ENCODE peak calls at places on chromosomes 6 and 20, in nine cellular contexts. One of them, this sample, is unnamed.
A peak's percentile ranks its signal among the peaks of the same experiment; 100 is the strongest.

GRCh38 chr6:144286503-144287393 is 1.6 kb downstream of the UTRN start:
- DNase-seq in CD4-positive, alpha-beta T cell: peak; percentile 7
- DNase-seq in right atrium auricular region: peak; percentile 80
- DNase-seq in coronary artery: peak; percentile 84
- DNase-seq in esophagus squamous epithelium: no peak
- DNase-seq in heart left ventricle: peak; percentile 75
- DNase-seq in WTC11: peak; percentile 85
- DNase-seq in thoracic aorta: peak; percentile 21
- DNase-seq in BE2C: no peak
- DNase-seq in this sample: peak; percentile 80

GRCh38 chr6:130997061-130997753 is 65.8 kb downstream of the EPB41L2 start:
- DNase-seq in CD4-positive, alpha-beta T cell: no peak
- DNase-seq in right atrium auricular region: no peak
- DNase-seq in coronary artery: no peak
- DNase-seq in esophagus squamous epithelium: no peak
- DNase-seq in heart left ventricle: no peak
- DNase-seq in WTC11: no peak
- DNase-seq in thoracic aorta: no peak
- DNase-seq in BE2C: no peak
- DNase-seq in this sample: no peak

GRCh38 chr6:40376113-40376650 is 211.0 kb downstream of the LRFN2 start:
- DNase-seq in CD4-positive, alpha-beta T cell: no peak
- DNase-seq in right atrium auricular region: no peak
- DNase-seq in coronary artery: no peak
- DNase-seq in esophagus squamous epithelium: no peak
- DNase-seq in heart left ventricle: no peak
- DNase-seq in WTC11: no peak
- DNase-seq in thoracic aorta: no peak
- DNase-seq in BE2C: no peak
- DNase-seq in this sample: peak; percentile 47

GRCh38 chr6:37059344-37060194 is 54.1 kb downstream of the FGD2 start:
- DNase-seq in CD4-positive, alpha-beta T cell: no peak
- DNase-seq in right atrium auricular region: peak; percentile 83
- DNase-seq in coronary artery: no peak
- DNase-seq in esophagus squamous epithelium: no peak
- DNase-seq in heart left ventricle: peak; percentile 40
- DNase-seq in WTC11: peak; percentile 73
- DNase-seq in thoracic aorta: peak; percentile 43
- DNase-seq in BE2C: peak; percentile 70
- DNase-seq in this sample: peak; percentile 98

GRCh38 chr20:18324596-18325089 is 36.3 kb downstream of the ZNF133 start:
- DNase-seq in CD4-positive, alpha-beta T cell: no peak
- DNase-seq in right atrium auricular region: no peak
- DNase-seq in coronary artery: no peak
- DNase-seq in esophagus squamous epithelium: no peak
- DNase-seq in heart left ventricle: no peak
- DNase-seq in WTC11: no peak
- DNase-seq in thoracic aorta: no peak
- DNase-seq in BE2C: no peak
- DNase-seq in this sample: no peak

GRCh38 chr20:25390538-25391528 is at the start of gene ABHD12:
- DNase-seq in CD4-positive, alpha-beta T cell: peak; percentile 90
- DNase-seq in right atrium auricular region: peak; percentile 96
- DNase-seq in coronary artery: peak; percentile 98
- DNase-seq in esophagus squamous epithelium: peak; percentile 63
- DNase-seq in heart left ventricle: peak; percentile 97
- DNase-seq in WTC11: peak; percentile 97
- DNase-seq in thoracic aorta: peak; percentile 85
- DNase-seq in BE2C: peak; percentile 97
- DNase-seq in this sample: peak; percentile 85

GRCh38 chr6:144153260-144153659 is 2.9 kb downstream of the STX11 start:
- DNase-seq in CD4-positive, alpha-beta T cell: no peak
- DNase-seq in right atrium auricular region: no peak
- DNase-seq in coronary artery: no peak
- DNase-seq in esophagus squamous epithelium: no peak
- DNase-seq in heart left ventricle: no peak
- DNase-seq in WTC11: no peak
- DNase-seq in thoracic aorta: no peak
- DNase-seq in BE2C: no peak
- DNase-seq in this sample: no peak

GRCh38 chr6:163577404-163577803 is 162.9 kb downstream of the QKI start:
- DNase-seq in CD4-positive, alpha-beta T cell: no peak
- DNase-seq in right atrium auricular region: no peak
- DNase-seq in coronary artery: no peak
- DNase-seq in esophagus squamous epithelium: no peak
- DNase-seq in heart left ventricle: no peak
- DNase-seq in WTC11: no peak
- DNase-seq in thoracic aorta: no peak
- DNase-seq in BE2C: no peak
- DNase-seq in this sample: no peak

GRCh38 chr6:43838276-43839036 is 68.4 kb downstream of the VEGFA start:
- DNase-seq in CD4-positive, alpha-beta T cell: no peak
- DNase-seq in right atrium auricular region: peak; percentile 83
- DNase-seq in coronary artery: no peak
- DNase-seq in esophagus squamous epithelium: no peak
- DNase-seq in heart left ventricle: peak; percentile 17
- DNase-seq in WTC11: peak; percentile 55
- DNase-seq in thoracic aorta: no peak
- DNase-seq in BE2C: peak; percentile 41
- DNase-seq in this sample: peak; percentile 32

GRCh38 chr6:43220439-43220951 is 8.8 kb downstream of the DNPH1 start:
- DNase-seq in CD4-positive, alpha-beta T cell: no peak
- DNase-seq in right atrium auricular region: no peak
- DNase-seq in coronary artery: peak; percentile 53
- DNase-seq in esophagus squamous epithelium: no peak
- DNase-seq in heart left ventricle: no peak
- DNase-seq in WTC11: no peak
- DNase-seq in thoracic aorta: no peak
- DNase-seq in BE2C: no peak
- DNase-seq in this sample: no peak

GRCh38 chr6:3026811-3027626 is 27.3 kb downstream of the NQO2 start:
- DNase-seq in CD4-positive, alpha-beta T cell: peak; percentile 27
- DNase-seq in right atrium auricular region: no peak
- DNase-seq in coronary artery: no peak
- DNase-seq in esophagus squamous epithelium: no peak
- DNase-seq in heart left ventricle: no peak
- DNase-seq in WTC11: no peak
- DNase-seq in thoracic aorta: no peak
- DNase-seq in BE2C: no peak
- DNase-seq in this sample: no peak

GRCh38 chr6:19465240-19465639 is 371.9 kb upstream of the ID4 start:
- DNase-seq in CD4-positive, alpha-beta T cell: no peak
- DNase-seq in right atrium auricular region: no peak
- DNase-seq in coronary artery: no peak
- DNase-seq in esophagus squamous epithelium: no peak
- DNase-seq in heart left ventricle: no peak
- DNase-seq in WTC11: no peak
- DNase-seq in thoracic aorta: no peak
- DNase-seq in BE2C: no peak
- DNase-seq in this sample: no peak

GRCh38 chr6:147099974-147100373 is 104.2 kb upstream of the STXBP5 start:
- DNase-seq in CD4-positive, alpha-beta T cell: no peak
- DNase-seq in right atrium auricular region: no peak
- DNase-seq in coronary artery: no peak
- DNase-seq in esophagus squamous epithelium: no peak
- DNase-seq in heart left ventricle: no peak
- DNase-seq in WTC11: no peak
- DNase-seq in thoracic aorta: no peak
- DNase-seq in BE2C: no peak
- DNase-seq in this sample: no peak

GRCh38 chr6:114419175-114419574 is 76.4 kb upstream of the HS3ST5 start:
- DNase-seq in CD4-positive, alpha-beta T cell: no peak
- DNase-seq in right atrium auricular region: no peak
- DNase-seq in coronary artery: no peak
- DNase-seq in esophagus squamous epithelium: no peak
- DNase-seq in heart left ventricle: no peak
- DNase-seq in WTC11: no peak
- DNase-seq in thoracic aorta: no peak
- DNase-seq in BE2C: no peak
- DNase-seq in this sample: no peak

GRCh38 chr20:23147964-23148720 is 62.0 kb upstream of the CD93 start:
- DNase-seq in CD4-positive, alpha-beta T cell: no peak
- DNase-seq in right atrium auricular region: peak; percentile 85
- DNase-seq in coronary artery: peak; percentile 87
- DNase-seq in esophagus squamous epithelium: no peak
- DNase-seq in heart left ventricle: peak; percentile 42
- DNase-seq in WTC11: no peak
- DNase-seq in thoracic aorta: peak; percentile 76
- DNase-seq in BE2C: no peak
- DNase-seq in this sample: peak; percentile 92

DNA sequence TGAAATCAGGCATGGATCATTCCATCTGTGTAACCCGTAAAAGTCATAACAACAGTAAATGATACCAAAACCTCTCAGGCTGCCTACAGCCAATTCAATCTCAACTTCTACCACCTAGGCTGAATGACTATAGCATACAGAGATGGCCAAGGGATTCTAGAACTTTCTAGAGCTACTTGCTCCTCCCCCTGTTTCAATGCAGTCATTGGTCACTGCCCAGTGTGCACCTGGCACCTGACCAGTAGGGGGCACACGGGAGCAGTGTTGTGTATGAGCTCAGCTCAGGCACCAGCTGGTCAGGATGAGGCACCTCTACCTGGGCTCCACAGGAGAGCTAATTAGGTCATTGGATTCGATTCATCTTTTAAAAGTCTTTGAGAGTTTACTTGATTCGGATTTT is 86.2 kb downstream of the PLEKHG1 start:
- DNase-seq in CD4-positive, alpha-beta T cell: peak; percentile 8
- DNase-seq in right atrium auricular region: no peak
- DNase-seq in coronary artery: no peak
- DNase-seq in esophagus squamous epithelium: no peak
- DNase-seq in heart left ventricle: peak; percentile 29
- DNase-seq in WTC11: peak; percentile 87
- DNase-seq in thoracic aorta: no peak
- DNase-seq in BE2C: peak; percentile 50
- DNase-seq in this sample: peak; percentile 70
- TF ChIP-seq CTCF in CD4-positive, alpha-beta T cell: peak; percentile 36
- TF ChIP-seq CTCF in right atrium auricular region: peak; percentile 60
- TF ChIP-seq CTCF in coronary artery: no peak
- TF ChIP-seq CTCF in esophagus squamous epithelium: peak; percentile 56
- TF ChIP-seq CTCF in heart left ventricle: peak; percentile 56
- TF ChIP-seq CTCF in WTC11: peak; percentile 84
- TF ChIP-seq CTCF in thoracic aorta: no peak
- TF ChIP-seq CTCF in BE2C: peak; percentile 67
- TF ChIP-seq CTCF in this sample: peak; percentile 87

GRCh38 chr6:6715465-6715864 is 126.9 kb downstream of the LY86 start:
- DNase-seq in CD4-positive, alpha-beta T cell: no peak
- DNase-seq in right atrium auricular region: no peak
- DNase-seq in coronary artery: no peak
- DNase-seq in esophagus squamous epithelium: no peak
- DNase-seq in heart left ventricle: no peak
- DNase-seq in WTC11: no peak
- DNase-seq in thoracic aorta: no peak
- DNase-seq in BE2C: no peak
- DNase-seq in this sample: no peak

GRCh38 chr6:6713660-6714446 is 125.3 kb downstream of the LY86 start:
- DNase-seq in CD4-positive, alpha-beta T cell: no peak
- DNase-seq in right atrium auricular region: no peak
- DNase-seq in coronary artery: no peak
- DNase-seq in esophagus squamous epithelium: no peak
- DNase-seq in heart left ventricle: no peak
- DNase-seq in WTC11: no peak
- DNase-seq in thoracic aorta: no peak
- DNase-seq in BE2C: no peak
- DNase-seq in this sample: peak; percentile 69

GRCh38 chr6:6717953-6718352 is 129.4 kb downstream of the LY86 start:
- DNase-seq in CD4-positive, alpha-beta T cell: no peak
- DNase-seq in right atrium auricular region: no peak
- DNase-seq in coronary artery: no peak
- DNase-seq in esophagus squamous epithelium: no peak
- DNase-seq in heart left ventricle: peak; percentile 65
- DNase-seq in WTC11: no peak
- DNase-seq in thoracic aorta: no peak
- DNase-seq in BE2C: no peak
- DNase-seq in this sample: peak; percentile 81

GRCh38 chr6:6714498-6715360 is 126.2 kb downstream of the LY86 start:
- DNase-seq in CD4-positive, alpha-beta T cell: no peak
- DNase-seq in right atrium auricular region: no peak
- DNase-seq in coronary artery: no peak
- DNase-seq in esophagus squamous epithelium: no peak
- DNase-seq in heart left ventricle: no peak
- DNase-seq in WTC11: no peak
- DNase-seq in thoracic aorta: no peak
- DNase-seq in BE2C: no peak
- DNase-seq in this sample: no peak

DNA sequence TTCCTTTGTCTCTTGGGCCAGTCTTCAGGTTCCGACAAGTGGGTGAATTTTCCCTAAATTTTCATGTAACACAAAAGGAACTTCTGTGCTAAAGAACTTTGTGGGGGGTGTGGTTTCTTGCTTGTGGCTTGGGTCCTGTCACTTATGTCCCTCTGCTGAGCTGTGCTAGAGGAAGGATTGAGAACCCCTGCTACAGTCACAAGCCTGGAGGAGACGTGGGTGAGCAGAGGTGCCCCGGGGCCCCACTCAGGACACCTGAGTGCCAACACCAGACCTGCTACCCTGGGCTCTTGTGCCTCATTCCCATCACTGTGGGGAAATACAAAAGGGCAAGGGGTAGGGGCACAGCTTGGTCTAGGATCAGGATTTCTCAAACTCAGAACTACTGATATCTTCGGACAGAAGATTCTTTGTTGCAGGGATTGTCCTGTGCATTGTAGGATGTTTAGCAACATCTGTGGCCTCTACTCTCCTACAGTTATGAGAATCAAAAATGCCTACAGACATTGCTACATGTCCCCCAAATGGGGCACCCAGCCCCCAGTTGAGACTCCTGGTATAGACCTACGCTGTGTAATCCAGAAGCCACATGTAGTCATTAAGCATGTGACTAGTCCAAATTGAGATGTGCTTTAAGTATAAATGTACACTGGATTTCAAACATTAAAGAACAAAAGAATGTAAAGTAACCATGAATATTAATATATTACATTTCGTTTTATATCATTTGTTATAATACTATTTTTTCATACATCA is 128.7 kb downstream of the LY86 start:
- DNase-seq in CD4-positive, alpha-beta T cell: no peak
- DNase-seq in right atrium auricular region: no peak
- DNase-seq in coronary artery: no peak
- DNase-seq in esophagus squamous epithelium: no peak
- DNase-seq in heart left ventricle: no peak
- DNase-seq in WTC11: no peak
- DNase-seq in thoracic aorta: no peak
- DNase-seq in BE2C: no peak
- DNase-seq in this sample: no peak
- TF ChIP-seq CTCF in CD4-positive, alpha-beta T cell: no peak
- TF ChIP-seq CTCF in right atrium auricular region: no peak
- TF ChIP-seq CTCF in coronary artery: no peak
- TF ChIP-seq CTCF in esophagus squamous epithelium: no peak
- TF ChIP-seq CTCF in heart left ventricle: no peak
- TF ChIP-seq CTCF in WTC11: no peak
- TF ChIP-seq CTCF in thoracic aorta: no peak
- TF ChIP-seq CTCF in BE2C: no peak
- TF ChIP-seq CTCF in this sample: no peak

GRCh38 chr20:62208805-62209755 is 11.0 kb downstream of the HRH3 start:
- DNase-seq in CD4-positive, alpha-beta T cell: no peak
- DNase-seq in right atrium auricular region: no peak
- DNase-seq in coronary artery: no peak
- DNase-seq in esophagus squamous epithelium: no peak
- DNase-seq in heart left ventricle: no peak
- DNase-seq in WTC11: peak; percentile 78
- DNase-seq in thoracic aorta: no peak
- DNase-seq in BE2C: no peak
- DNase-seq in this sample: no peak
- TF ChIP-seq CTCF in CD4-positive, alpha-beta T cell: no peak
- TF ChIP-seq CTCF in right atrium auricular region: no peak
- TF ChIP-seq CTCF in coronary artery: no peak
- TF ChIP-seq CTCF in esophagus squamous epithelium: no peak
- TF ChIP-seq CTCF in heart left ventricle: no peak
- TF ChIP-seq CTCF in WTC11: no peak
- TF ChIP-seq CTCF in thoracic aorta: no peak
- TF ChIP-seq CTCF in BE2C: no peak
- TF ChIP-seq CTCF in this sample: peak; percentile 29

GRCh38 chr6:53103993-53104675 is 38.9 kb downstream of the FBXO9 start:
- DNase-seq in CD4-positive, alpha-beta T cell: no peak
- DNase-seq in right atrium auricular region: no peak
- DNase-seq in coronary artery: no peak
- DNase-seq in esophagus squamous epithelium: no peak
- DNase-seq in heart left ventricle: no peak
- DNase-seq in WTC11: no peak
- DNase-seq in thoracic aorta: no peak
- DNase-seq in BE2C: no peak
- DNase-seq in this sample: peak; percentile 48
- TF ChIP-seq CTCF in CD4-positive, alpha-beta T cell: no peak
- TF ChIP-seq CTCF in right atrium auricular region: peak; percentile 22
- TF ChIP-seq CTCF in coronary artery: no peak
- TF ChIP-seq CTCF in esophagus squamous epithelium: no peak
- TF ChIP-seq CTCF in heart left ventricle: no peak
- TF ChIP-seq CTCF in WTC11: no peak
- TF ChIP-seq CTCF in thoracic aorta: no peak
- TF ChIP-seq CTCF in BE2C: peak; percentile 39
- TF ChIP-seq CTCF in this sample: peak; percentile 37

This sample was measured in bronchial epithelial cell.